ENCODE peak calls at places on chromosome 19, in eight cellular contexts. N is kidney epithelial cell, I is GM06990, P is left ventricle myocardium inferior, C is cardiac muscle cell, O is heart right ventricle, E is testis, G is ovary. M is an unnamed sample. For H3K27me3, the result is how much of the 10 kb centered on the place peaks cover.

GRCh38 chr19:8255426-8256125 is 46.4 kb downstream of the CERS4 start:
- DNase-seq in N (no peak), I (no peak), P (no peak), C (no peak), O (no peak), E (no peak), G (no peak), M (no peak)

GRCh38 chr19:10454267-10454666 is 33.9 kb downstream of the PDE4A start:
- DNase-seq in N (no peak), I (no peak), P (no peak), C (peak), O (no peak), E (peak), G (no peak), M (no peak)

GRCh38 chr19:7953060-7953459 is 9.6 kb upstream of the TIMM44 start:
- DNase-seq in N (no peak), I (no peak), P (no peak), C (no peak), O (no peak), E (no peak), G (no peak), M (no peak)

GRCh38 chr19:6736169-6736916 is 1.0 kb downstream of the GPR108 start:
- DNase-seq in N (peak), I (peak), P (peak), C (peak), O (peak), E (peak), G (peak), M (no peak)

GRCh38 chr19:44570603-44570983 is 41.1 kb upstream of the CEACAM20 start:
- DNase-seq in N (no peak), I (no peak), P (no peak), C (no peak), O (no peak), E (no peak), G (no peak), M (no peak)

GRCh38 chr19:13888281-13888680 is 11.3 kb downstream of the NANOS3 start:
- DNase-seq in N (no peak), I (no peak), P (no peak), C (no peak), O (no peak), E (no peak), G (no peak), M (no peak)

GRCh38 chr19:29387586-29387985 is 138.2 kb upstream of the VSTM2B start:
- DNase-seq in N (no peak), I (no peak), P (no peak), C (no peak), O (no peak), E (no peak), G (no peak), M (no peak)

GRCh38 chr19:10885241-10886169 is 14.2 kb downstream of the CARM1 start:
- DNase-seq in N (no peak), I (no peak), P (no peak), C (no peak), O (no peak), E (no peak), G (no peak), M (no peak)

GRCh38 chr19:10767726-10768125 is 49.8 kb downstream of the DNM2 start:
- DNase-seq in N (no peak), I (no peak), P (no peak), C (no peak), O (no peak), E (no peak), G (no peak), M (no peak)

GRCh38 chr19:53158119-53158656 is 665 bp downstream of the ZNF347 start:
- DNase-seq in N (no peak), I (peak), P (peak), C (peak), O (peak), E (peak), G (peak), M (no peak)

GRCh38 chr19:42093505-42093904 is 17.5 kb downstream of the ZNF574 start:
- DNase-seq in N (no peak), I (no peak), P (no peak), C (no peak), O (no peak), E (no peak), G (no peak), M (no peak)
- TF ChIP-seq CTCF in N (no peak), I (no peak), P (no peak), C (no peak), O (no peak), E (no peak), G (no peak), M (no peak)

DNA sequence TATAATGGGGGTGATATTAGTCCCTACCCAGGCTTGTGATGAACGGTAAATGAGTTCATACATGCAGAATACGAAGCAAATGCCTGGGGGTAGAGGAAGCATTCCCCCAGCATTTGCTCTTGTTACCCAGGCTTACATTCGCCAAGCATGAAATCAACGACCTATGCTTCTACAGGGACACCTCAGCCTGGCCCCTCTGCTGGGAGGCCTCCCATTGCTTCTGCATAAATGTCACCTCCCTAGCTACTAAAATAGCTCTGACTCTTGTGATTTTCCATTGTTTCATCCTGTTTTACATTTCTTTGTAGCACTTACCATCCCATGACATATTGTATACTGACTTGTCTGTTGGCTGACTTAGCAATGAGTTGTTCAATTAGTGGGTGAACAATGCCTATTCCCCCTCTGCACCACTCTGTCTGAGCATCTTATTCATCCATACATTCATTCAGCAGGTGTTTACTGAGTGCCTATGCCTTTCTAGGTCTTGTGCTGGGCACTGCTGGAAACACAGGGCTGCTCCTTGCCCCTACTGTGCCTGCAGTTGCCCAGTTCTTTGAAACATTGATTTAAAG is 47.0 kb downstream of the SPTBN4 start:
- DNase-seq in N (no peak), I (no peak), P (no peak), C (no peak), O (no peak), E (no peak), G (no peak), M (no peak)
- H3K27me3 ChIP-seq in N (under half), I (under half), P (half or more), C (half or more), O (under half), E (under half), G (under half), M (under half)

DNA sequence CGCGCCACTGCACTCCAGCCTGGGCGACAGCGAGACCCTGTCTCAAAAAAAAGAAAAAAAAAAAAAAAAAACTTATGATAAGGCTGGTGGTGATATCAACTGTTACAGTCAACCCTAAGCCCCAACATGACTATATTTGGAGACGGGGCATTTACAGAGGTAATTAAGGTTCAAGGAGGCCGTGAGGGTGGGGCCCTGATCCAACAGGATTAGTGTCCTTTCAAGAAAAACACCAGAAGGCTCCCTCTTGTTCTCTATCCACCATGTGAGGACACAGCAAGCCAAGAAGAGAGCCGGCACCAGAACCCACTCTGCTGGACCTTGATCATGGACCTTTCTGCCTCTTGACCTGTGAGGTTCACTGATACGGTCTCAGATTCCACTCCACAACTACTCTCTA is 14.1 kb downstream of the MIER2 start:
- DNase-seq in N (no peak), I (no peak), P (no peak), C (no peak), O (no peak), E (no peak), G (no peak), M (no peak)
- TF ChIP-seq CTCF in N (no peak), I (no peak), P (no peak), C (no peak), O (no peak), E (no peak), G (no peak), M (no peak)

GRCh38 chr19:50564229-50565105 is 3.8 kb downstream of the LRRC4B start:
- DNase-seq in N (no peak), I (no peak), P (no peak), C (no peak), O (no peak), E (no peak), G (no peak), M (no peak)
- H3K27me3 ChIP-seq in N (under half), I (under half), P (half or more), C (under half), O (half or more), E (under half), G (under half), M (under half)

DNA sequence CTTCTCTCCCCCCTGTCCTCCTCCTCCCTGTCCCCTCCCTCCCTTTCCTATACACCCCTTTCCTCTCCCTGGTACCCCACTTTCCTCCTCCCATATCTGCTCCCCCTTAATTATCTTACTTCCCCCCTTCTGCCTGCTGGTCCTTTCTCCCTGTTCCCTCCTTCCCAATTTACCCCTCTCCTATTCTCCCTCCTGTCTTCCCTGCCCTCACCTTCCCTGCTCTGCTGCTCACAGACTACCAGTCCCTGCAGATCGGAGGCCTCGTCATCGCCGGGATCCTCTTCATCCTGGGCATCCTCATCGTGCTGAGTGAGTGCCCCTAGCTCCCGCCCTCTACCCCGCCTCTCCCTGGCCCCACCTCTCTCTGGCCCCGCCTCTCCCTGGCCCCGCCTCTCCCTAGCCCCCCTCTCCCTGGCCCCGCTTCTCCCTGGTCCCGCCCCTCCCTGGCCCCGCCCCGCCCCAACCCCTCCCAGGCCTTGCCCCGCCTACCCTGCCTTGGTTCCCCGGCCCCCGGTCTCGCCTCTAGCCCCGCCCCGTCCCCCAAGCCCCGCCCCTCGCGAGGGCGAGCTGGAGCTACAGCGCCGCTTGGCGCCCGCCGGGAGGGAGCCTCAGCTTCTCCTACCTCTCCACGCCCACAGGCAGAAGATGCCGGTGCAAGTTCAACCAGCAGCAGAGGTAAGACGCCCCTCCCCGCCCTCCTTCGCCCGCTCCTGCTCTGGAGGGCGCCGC is 2.0 kb upstream of the FXYD7 start:
- DNase-seq in N (no peak), I (peak), P (peak), C (peak), O (peak), E (peak), G (peak), M (peak)
- TF ChIP-seq CTCF in N (peak), I (peak), P (peak), C (peak), O (peak), E (peak), G (peak), M (no peak)

DNA sequence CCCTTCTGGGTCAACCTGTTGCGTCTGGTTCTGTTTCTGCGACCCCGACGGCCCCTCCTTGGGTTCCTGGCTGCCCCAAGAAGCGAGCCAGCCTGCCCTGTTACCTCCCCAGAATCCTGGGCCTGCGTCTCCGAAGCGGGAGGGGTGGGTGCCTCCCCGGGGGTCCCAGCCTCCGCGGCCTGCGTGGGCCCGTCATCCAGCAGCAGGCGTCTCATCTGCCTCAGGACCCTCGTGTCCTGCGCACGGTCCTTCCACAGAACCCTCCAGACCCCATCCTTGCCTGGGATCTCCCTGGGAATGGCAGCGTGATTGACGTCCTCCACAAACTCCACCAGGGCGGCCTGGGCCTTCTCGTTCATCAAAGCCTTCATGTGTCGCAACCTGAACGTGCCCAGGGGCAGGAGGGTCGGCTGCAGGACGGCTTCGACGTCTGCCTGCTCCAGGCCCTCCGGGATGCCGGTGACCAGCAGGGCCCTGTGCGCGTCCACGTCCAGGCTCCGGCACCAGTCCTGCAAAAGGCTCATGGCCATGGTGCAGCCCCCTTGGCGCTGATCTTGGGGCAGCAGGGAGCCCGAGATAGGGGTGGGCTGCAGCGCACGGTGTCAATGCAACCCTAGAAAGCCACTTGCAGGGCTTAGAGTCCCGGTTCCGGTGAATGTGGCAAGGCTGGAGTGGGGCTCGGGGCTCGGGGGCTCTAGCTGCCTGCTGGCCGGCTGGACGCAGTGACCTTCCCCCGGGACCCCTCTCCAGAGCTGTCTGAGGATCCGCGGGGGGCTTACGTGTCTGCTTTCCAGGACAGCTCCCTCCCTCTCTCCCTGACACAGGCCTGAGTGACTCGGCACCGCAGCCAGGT is 505 bp downstream of the PNMA8B start:
- DNase-seq in N (no peak), I (no peak), P (no peak), C (no peak), O (no peak), E (no peak), G (no peak), M (no peak)
- H3K27me3 ChIP-seq in N (under half), I (under half), P (half or more), C (under half), O (half or more), E (under half), G (under half), M (under half)

GRCh38 chr19:48821633-48822032 is 10.8 kb upstream of the BCAT2 start:
- DNase-seq in N (no peak), I (no peak), P (no peak), C (no peak), O (no peak), E (no peak), G (no peak), M (no peak)

GRCh38 chr19:48830965-48831364 is 5.3 kb downstream of the HSD17B14 start:
- DNase-seq in N (no peak), I (no peak), P (no peak), C (no peak), O (no peak), E (no peak), G (no peak), M (no peak)

GRCh38 chr19:48822514-48822913 is 11.7 kb upstream of the BCAT2 start:
- DNase-seq in N (no peak), I (no peak), P (no peak), C (no peak), O (no peak), E (no peak), G (no peak), M (no peak)

GRCh38 chr19:48830088-48830487 is 6.2 kb downstream of the HSD17B14 start:
- DNase-seq in N (no peak), I (no peak), P (no peak), C (peak), O (no peak), E (no peak), G (no peak), M (no peak)

DNA sequence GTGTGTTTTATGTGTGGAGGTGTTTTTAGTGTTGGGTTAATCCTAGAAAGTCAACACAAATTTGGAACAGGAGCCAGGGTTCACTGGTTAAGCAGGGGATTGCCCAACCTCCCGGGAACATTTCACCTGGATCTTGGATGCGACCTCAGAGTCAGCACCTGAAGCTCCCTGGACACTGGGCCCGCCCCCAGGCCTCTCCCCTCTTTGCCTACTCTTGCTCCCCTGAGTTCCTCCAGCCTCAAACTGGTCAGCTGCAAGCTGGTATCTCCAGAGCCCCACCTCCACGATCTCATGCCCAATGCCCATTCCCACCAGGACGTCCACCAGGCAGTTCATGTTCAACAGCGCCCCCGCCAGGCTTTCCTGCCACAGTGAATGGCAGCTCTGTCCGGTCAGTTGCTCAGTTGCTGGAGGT is 9.7 kb downstream of the HSD17B14 start:
- DNase-seq in N (no peak), I (no peak), P (no peak), C (no peak), O (no peak), E (no peak), G (peak), M (no peak)
- TF ChIP-seq CTCF in N (no peak), I (peak), P (no peak), C (peak), O (no peak), E (no peak), G (no peak), M (no peak)

GRCh38 chr19:17314007-17314589 is 4.7 kb downstream of the DDA1 start:
- DNase-seq in N (no peak), I (no peak), P (no peak), C (no peak), O (no peak), E (no peak), G (no peak), M (no peak)
- H3K27me3 ChIP-seq in N (under half), I (under half), P (under half), C (under half), O (under half), E (under half), G (under half), M (under half)